ENCODE peak calls at places on chromosomes 7 and 10, in five cellular contexts. F is HepG2, H is K562, Z is H1, L is GM12878. W is an unnamed sample.

GRCh38 chr7:19161671-19162070 is 16.4 kb upstream of the FERD3L start:
- DNase-seq in F (no peak), H (no peak), Z (no peak), L (no peak), W (no peak)

GRCh38 chr10:95525033-95525418 is 36.1 kb downstream of the SORBS1 start:
- DNase-seq in F (no peak), H (no peak), Z (no peak), L (no peak), W (no peak)

GRCh38 chr10:131943021-131943814 is 38.5 kb downstream of the BNIP3 start:
- DNase-seq in F (peak; percentile 15), H (peak; percentile 60), Z (peak; percentile 29), L (no peak), W (peak; percentile 72)

GRCh38 chr10:132810807-132811700 is 25.1 kb upstream of the NKX6-2 start:
- DNase-seq in F (no peak), H (no peak), Z (no peak), L (no peak), W (no peak)

GRCh38 chr7:29343379-29343778 is 148.8 kb downstream of the CHN2 start:
- DNase-seq in F (no peak), H (no peak), Z (no peak), L (no peak), W (no peak)

GRCh38 chr7:32587431-32587948 is 92.2 kb downstream of the AVL9 start:
- DNase-seq in F (peak; percentile 76), H (peak; percentile 35), Z (no peak), L (no peak), W (no peak)

GRCh38 chr10:119469846-119470245 is 72.7 kb downstream of the RGS10 start:
- DNase-seq in F (no peak), H (no peak), Z (no peak), L (no peak), W (no peak)

GRCh38 chr7:132622081-132622480 is 45.8 kb upstream of the PLXNA4 start:
- DNase-seq in F (no peak), H (no peak), Z (no peak), L (no peak), W (no peak)

GRCh38 chr10:94963901-94964300 is 25.4 kb downstream of the CYP2C9 start:
- DNase-seq in F (peak; percentile 45), H (peak; percentile 21), Z (peak; percentile 5), L (no peak), W (peak; percentile 42)

GRCh38 chr7:22952306-22953011 is 61.5 kb downstream of the HYCC1 start:
- DNase-seq in F (no peak), H (no peak), Z (no peak), L (no peak), W (no peak)

GRCh38 chr7:102152672-102153585 is 133.7 kb upstream of the SH2B2 start:
- DNase-seq in F (peak; percentile 94), H (no peak), Z (peak; percentile 75), L (no peak), W (peak; percentile 73)

GRCh38 chr7:22782616-22783232 is 39.9 kb downstream of the TOMM7 start:
- DNase-seq in F (peak; percentile 44), H (peak; percentile 86), Z (no peak), L (no peak), W (peak; percentile 84)

GRCh38 chr7:8436965-8437364 is 3.6 kb downstream of the NXPH1 start:
- DNase-seq in F (peak; percentile 23), H (peak; percentile 75), Z (no peak), L (peak; percentile 4), W (peak; percentile 93)

GRCh38 chr7:112942981-112943380 is 143.6 kb downstream of the GPR85 start:
- DNase-seq in F (no peak), H (no peak), Z (no peak), L (no peak), W (no peak)

GRCh38 chr10:106795619-106796018 is 368.9 kb downstream of the SORCS1 start:
- DNase-seq in F (peak; percentile 1), H (peak; percentile 44), Z (peak; percentile 29), L (peak; percentile 48), W (peak; percentile 48)

GRCh38 chr7:31105256-31105950 is 53.3 kb downstream of the ADCYAP1R1 start:
- DNase-seq in F (no peak), H (no peak), Z (no peak), L (no peak), W (no peak)

GRCh38 chr10:94383515-94383914 is 18.8 kb upstream of the TBC1D12 start:
- DNase-seq in F (no peak), H (no peak), Z (no peak), L (no peak), W (no peak)

GRCh38 chr10:49360271-49361177 is 35.4 kb downstream of the DRGX start:
- DNase-seq in F (no peak), H (no peak), Z (no peak), L (no peak), W (no peak)

GRCh38 chr10:132574783-132575319 is 37.3 kb downstream of the INPP5A start:
- DNase-seq in F (no peak), H (no peak), Z (peak; percentile 21), L (no peak), W (peak; percentile 50)

GRCh38 chr10:5155951-5156350 is 29.0 kb downstream of the AKR1C8 start:
- DNase-seq in F (no peak), H (no peak), Z (no peak), L (no peak), W (no peak)

GRCh38 chr7:151081170-151082101 is 827 bp upstream of the FASTK start:
- DNase-seq in F (no peak), H (peak; percentile 72), Z (no peak), L (no peak), W (peak; percentile 47)

GRCh38 chr10:84270708-84271107 is 25.9 kb downstream of the RGR start:
- DNase-seq in F (no peak), H (no peak), Z (no peak), L (no peak), W (no peak)

GRCh38 chr7:1922870-1923236 is 252.8 kb downstream of the ELFN1 start:
- DNase-seq in F (no peak), H (no peak), Z (no peak), L (no peak), W (no peak)

GRCh38 chr10:85594239-85594638 is 772.4 kb downstream of the GRID1 start:
- DNase-seq in F (no peak), H (no peak), Z (no peak), L (no peak), W (no peak)

GRCh38 chr10:6473430-6473829 is 106.6 kb downstream of the PRKCQ start:
- DNase-seq in F (no peak), H (peak; percentile 92), Z (no peak), L (no peak), W (no peak)

GRCh38 chr10:110044681-110045080 is 36.9 kb downstream of the ADD3 start:
- DNase-seq in F (no peak), H (no peak), Z (no peak), L (no peak), W (no peak)

GRCh38 chr10:73597346-73597745 is 6.2 kb upstream of the USP54 start:
- DNase-seq in F (no peak), H (no peak), Z (no peak), L (no peak), W (no peak)

GRCh38 chr7:124718032-124718766 is 47.4 kb downstream of the GPR37 start:
- DNase-seq in F (peak; percentile 35), H (no peak), Z (no peak), L (no peak), W (no peak)

GRCh38 chr7:133854739-133855138 is 272.4 kb upstream of the LRGUK start:
- DNase-seq in F (peak; percentile 37), H (peak; percentile 54), Z (no peak), L (no peak), W (no peak)

GRCh38 chr7:69434350-69434749 is 163.9 kb upstream of the AUTS2 start:
- DNase-seq in F (no peak), H (no peak), Z (no peak), L (peak; percentile 82), W (no peak)

GRCh38 chr10:68561804-68562649 is 1.9 kb downstream of the TET1 start:
- DNase-seq in F (no peak), H (peak; percentile 83), Z (no peak), L (no peak), W (peak; percentile 41)

GRCh38 chr7:92763636-92764423 is 72.5 kb downstream of the CDK6 start:
- DNase-seq in F (peak; percentile 63), H (peak; percentile 68), Z (peak; percentile 74), L (no peak), W (peak; percentile 54)

GRCh38 chr7:45514944-45515343 is 59.2 kb upstream of the ADCY1 start:
- DNase-seq in F (no peak), H (no peak), Z (no peak), L (no peak), W (no peak)
- TF ChIP-seq SP1 in F (no peak), H (no peak), Z (no peak), L (no peak), W (no peak)

DNA sequence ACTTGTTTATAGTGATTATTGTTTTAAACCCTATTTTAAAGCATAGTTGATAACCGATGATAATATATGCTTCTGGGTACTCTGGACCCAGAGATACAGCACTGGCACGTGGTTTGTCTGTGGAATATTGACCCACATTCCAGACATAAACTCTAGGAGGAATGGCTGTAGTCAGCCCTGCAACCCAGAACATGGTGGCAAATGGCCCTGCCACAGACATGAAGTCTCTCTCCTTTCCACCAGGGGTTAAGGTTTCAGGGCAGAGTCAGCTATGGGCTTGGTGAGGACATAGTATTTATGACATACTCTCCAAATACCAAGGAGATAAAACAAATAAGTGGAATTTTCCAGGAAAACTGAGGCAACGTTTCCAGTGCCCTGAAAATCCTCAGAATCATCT is 83.6 kb downstream of the NAMPT start:
- DNase-seq in F (no peak), H (no peak), Z (no peak), L (no peak), W (no peak)
- TF ChIP-seq MAX in F (no peak), H (no peak), Z (no peak), L (no peak), W (no peak)

GRCh38 chr7:55877308-55877707 is 9.9 kb upstream of the ZNF713 start:
- DNase-seq in F (no peak), H (no peak), Z (no peak), L (no peak), W (no peak)
- TF ChIP-seq USF2 in F (no peak), H (no peak), Z (no peak), L (no peak), W (no peak)

GRCh38 chr10:52770904-52771303 is 1.7 kb downstream of the MBL2 start:
- DNase-seq in F (no peak), H (no peak), Z (no peak), L (no peak), W (no peak)

GRCh38 chr10:52769966-52770365 is 2.6 kb downstream of the MBL2 start:
- DNase-seq in F (no peak), H (no peak), Z (no peak), L (no peak), W (no peak)

GRCh38 chr10:52771534-52772455 is 789 bp downstream of the MBL2 start:
- DNase-seq in F (peak; percentile 88), H (no peak), Z (no peak), L (no peak), W (no peak)

GRCh38 chr10:52772623-52773022 is at the start of gene MBL2:
- DNase-seq in F (no peak), H (no peak), Z (no peak), L (no peak), W (no peak)

GRCh38 chr10:52768114-52768532 is 4.5 kb downstream of the MBL2 start:
- DNase-seq in F (peak; percentile 97), H (no peak), Z (no peak), L (no peak), W (no peak)
- TF ChIP-seq SP1 in F (no peak), H (no peak), Z (no peak), L (no peak), W (no peak)

W was measured in WTC11.